ENCODE peak calls at places on chromosomes 16 and 17, in six cellular contexts. One of them, this sample, is unnamed.

GRCh38 chr17:17456251-17456650 is 20.5 kb upstream of the MED9 start:
- DNase-seq in fibroblast of the aortic adventitia: no peak
- DNase-seq in LNCaP clone FGC: no peak
- DNase-seq in A549: no peak
- DNase-seq in uterus: no peak
- DNase-seq in CD4-positive, alpha-beta T cell: no peak
- DNase-seq in this sample: no peak

GRCh38 chr16:31265329-31266245 is 5.8 kb downstream of the ITGAM start:
- DNase-seq in fibroblast of the aortic adventitia: peak; percentile 10
- DNase-seq in LNCaP clone FGC: no peak
- DNase-seq in A549: peak; percentile 85
- DNase-seq in uterus: no peak
- DNase-seq in CD4-positive, alpha-beta T cell: peak; percentile 39
- DNase-seq in this sample: no peak

GRCh38 chr17:41664172-41664457 is 24.6 kb upstream of the EIF1 start:
- DNase-seq in fibroblast of the aortic adventitia: no peak
- DNase-seq in LNCaP clone FGC: no peak
- DNase-seq in A549: no peak
- DNase-seq in uterus: no peak
- DNase-seq in CD4-positive, alpha-beta T cell: no peak
- DNase-seq in this sample: no peak

GRCh38 chr17:15308758-15309157 is 32.6 kb downstream of the TEKT3 start:
- DNase-seq in fibroblast of the aortic adventitia: no peak
- DNase-seq in LNCaP clone FGC: no peak
- DNase-seq in A549: no peak
- DNase-seq in uterus: no peak
- DNase-seq in CD4-positive, alpha-beta T cell: no peak
- DNase-seq in this sample: no peak

GRCh38 chr17:51640108-51640622 is 379.8 kb downstream of the UTP18 start:
- DNase-seq in fibroblast of the aortic adventitia: no peak
- DNase-seq in LNCaP clone FGC: peak; percentile 17
- DNase-seq in A549: peak; percentile 85
- DNase-seq in uterus: no peak
- DNase-seq in CD4-positive, alpha-beta T cell: no peak
- DNase-seq in this sample: peak; percentile 49

GRCh38 chr17:82892869-82893565 is 53.2 kb upstream of the ZNF750 start:
- DNase-seq in fibroblast of the aortic adventitia: no peak
- DNase-seq in LNCaP clone FGC: no peak
- DNase-seq in A549: no peak
- DNase-seq in uterus: no peak
- DNase-seq in CD4-positive, alpha-beta T cell: peak; percentile 69
- DNase-seq in this sample: no peak

GRCh38 chr17:27654654-27655524 is 23.9 kb downstream of the LGALS9 start:
- DNase-seq in fibroblast of the aortic adventitia: peak; percentile 59
- DNase-seq in LNCaP clone FGC: peak; percentile 34
- DNase-seq in A549: peak; percentile 92
- DNase-seq in uterus: peak; percentile 71
- DNase-seq in CD4-positive, alpha-beta T cell: peak; percentile 73
- DNase-seq in this sample: peak; percentile 87

GRCh38 chr16:28865289-28865688 is 1.6 kb downstream of the SH2B1 start:
- DNase-seq in fibroblast of the aortic adventitia: no peak
- DNase-seq in LNCaP clone FGC: no peak
- DNase-seq in A549: no peak
- DNase-seq in uterus: no peak
- DNase-seq in CD4-positive, alpha-beta T cell: no peak
- DNase-seq in this sample: no peak

GRCh38 chr17:55152236-55152635 is 112.5 kb upstream of the HLF start:
- DNase-seq in fibroblast of the aortic adventitia: peak; percentile 52
- DNase-seq in LNCaP clone FGC: no peak
- DNase-seq in A549: no peak
- DNase-seq in uterus: no peak
- DNase-seq in CD4-positive, alpha-beta T cell: no peak
- DNase-seq in this sample: no peak

GRCh38 chr17:39204245-39204644 is 4.2 kb downstream of the RPL19 start:
- DNase-seq in fibroblast of the aortic adventitia: no peak
- DNase-seq in LNCaP clone FGC: no peak
- DNase-seq in A549: no peak
- DNase-seq in uterus: no peak
- DNase-seq in CD4-positive, alpha-beta T cell: no peak
- DNase-seq in this sample: no peak

GRCh38 chr17:32486091-32486700 is 597 bp upstream of the CDK5R1 start:
- DNase-seq in fibroblast of the aortic adventitia: peak; percentile 42
- DNase-seq in LNCaP clone FGC: peak; percentile 33
- DNase-seq in A549: peak; percentile 77
- DNase-seq in uterus: peak; percentile 66
- DNase-seq in CD4-positive, alpha-beta T cell: peak; percentile 74
- DNase-seq in this sample: peak; percentile 70

GRCh38 chr16:65249768-65250167 is 127.9 kb upstream of the CDH11 start:
- DNase-seq in fibroblast of the aortic adventitia: peak; percentile 95
- DNase-seq in LNCaP clone FGC: no peak
- DNase-seq in A549: no peak
- DNase-seq in uterus: peak; percentile 69
- DNase-seq in CD4-positive, alpha-beta T cell: no peak
- DNase-seq in this sample: no peak

GRCh38 chr16:89265647-89266046 is 48.1 kb downstream of the ZNF778 start:
- DNase-seq in fibroblast of the aortic adventitia: no peak
- DNase-seq in LNCaP clone FGC: no peak
- DNase-seq in A549: no peak
- DNase-seq in uterus: no peak
- DNase-seq in CD4-positive, alpha-beta T cell: no peak
- DNase-seq in this sample: no peak

GRCh38 chr17:70499067-70499786 is 329.9 kb downstream of the KCNJ2 start:
- DNase-seq in fibroblast of the aortic adventitia: no peak
- DNase-seq in LNCaP clone FGC: no peak
- DNase-seq in A549: no peak
- DNase-seq in uterus: no peak
- DNase-seq in CD4-positive, alpha-beta T cell: no peak
- DNase-seq in this sample: no peak

GRCh38 chr17:36133629-36134259 is 30.1 kb downstream of the CCL4 start:
- DNase-seq in fibroblast of the aortic adventitia: peak; percentile 16
- DNase-seq in LNCaP clone FGC: peak; percentile 42
- DNase-seq in A549: peak; percentile 12
- DNase-seq in uterus: no peak
- DNase-seq in CD4-positive, alpha-beta T cell: no peak
- DNase-seq in this sample: no peak

GRCh38 chr16:74922150-74923138 is 62.5 kb downstream of the WDR59 start:
- DNase-seq in fibroblast of the aortic adventitia: peak; percentile 28
- DNase-seq in LNCaP clone FGC: peak; percentile 10
- DNase-seq in A549: no peak
- DNase-seq in uterus: no peak
- DNase-seq in CD4-positive, alpha-beta T cell: no peak
- DNase-seq in this sample: no peak

GRCh38 chr16:89114159-89114981 is 20.7 kb downstream of the ACSF3 start:
- DNase-seq in fibroblast of the aortic adventitia: no peak
- DNase-seq in LNCaP clone FGC: no peak
- DNase-seq in A549: no peak
- DNase-seq in uterus: no peak
- DNase-seq in CD4-positive, alpha-beta T cell: no peak
- DNase-seq in this sample: no peak

GRCh38 chr17:17067277-17067676 is 25.0 kb downstream of the MPRIP start:
- DNase-seq in fibroblast of the aortic adventitia: peak; percentile 57
- DNase-seq in LNCaP clone FGC: no peak
- DNase-seq in A549: peak; percentile 56
- DNase-seq in uterus: no peak
- DNase-seq in CD4-positive, alpha-beta T cell: no peak
- DNase-seq in this sample: no peak

GRCh38 chr16:77686385-77686784 is 35.9 kb upstream of the NUDT7 start:
- DNase-seq in fibroblast of the aortic adventitia: no peak
- DNase-seq in LNCaP clone FGC: no peak
- DNase-seq in A549: no peak
- DNase-seq in uterus: no peak
- DNase-seq in CD4-positive, alpha-beta T cell: no peak
- DNase-seq in this sample: no peak

GRCh38 chr17:57496382-57496781 is 240.1 kb downstream of the MSI2 start:
- DNase-seq in fibroblast of the aortic adventitia: no peak
- DNase-seq in LNCaP clone FGC: no peak
- DNase-seq in A549: no peak
- DNase-seq in uterus: no peak
- DNase-seq in CD4-positive, alpha-beta T cell: no peak
- DNase-seq in this sample: no peak

GRCh38 chr16:9297437-9298113 is 206.1 kb downstream of the HAPSTR1 start:
- DNase-seq in fibroblast of the aortic adventitia: peak; percentile 1
- DNase-seq in LNCaP clone FGC: peak; percentile 23
- DNase-seq in A549: peak; percentile 45
- DNase-seq in uterus: peak; percentile 25
- DNase-seq in CD4-positive, alpha-beta T cell: no peak
- DNase-seq in this sample: peak; percentile 62

GRCh38 chr17:57632294-57632693 is 112.8 kb downstream of the CCDC182 start:
- DNase-seq in fibroblast of the aortic adventitia: no peak
- DNase-seq in LNCaP clone FGC: no peak
- DNase-seq in A549: no peak
- DNase-seq in uterus: no peak
- DNase-seq in CD4-positive, alpha-beta T cell: no peak
- DNase-seq in this sample: no peak

GRCh38 chr16:48912360-48912759 is 302.4 kb upstream of the N4BP1 start:
- DNase-seq in fibroblast of the aortic adventitia: no peak
- DNase-seq in LNCaP clone FGC: no peak
- DNase-seq in A549: no peak
- DNase-seq in uterus: no peak
- DNase-seq in CD4-positive, alpha-beta T cell: no peak
- DNase-seq in this sample: peak; percentile 10

GRCh38 chr17:34177642-34178041 is 77.4 kb upstream of the CCL2 start:
- DNase-seq in fibroblast of the aortic adventitia: peak; percentile 47
- DNase-seq in LNCaP clone FGC: no peak
- DNase-seq in A549: no peak
- DNase-seq in uterus: no peak
- DNase-seq in CD4-positive, alpha-beta T cell: no peak
- DNase-seq in this sample: no peak

GRCh38 chr17:14407541-14407940 is 106.7 kb downstream of the HS3ST3B1 start:
- DNase-seq in fibroblast of the aortic adventitia: no peak
- DNase-seq in LNCaP clone FGC: no peak
- DNase-seq in A549: no peak
- DNase-seq in uterus: no peak
- DNase-seq in CD4-positive, alpha-beta T cell: no peak
- DNase-seq in this sample: no peak

GRCh38 chr17:40596261-40596919 is 31.1 kb upstream of the CCR7 start:
- DNase-seq in fibroblast of the aortic adventitia: no peak
- DNase-seq in LNCaP clone FGC: peak; percentile 47
- DNase-seq in A549: peak; percentile 98
- DNase-seq in uterus: no peak
- DNase-seq in CD4-positive, alpha-beta T cell: no peak
- DNase-seq in this sample: no peak

GRCh38 chr16:79519448-79519847 is 81.1 kb downstream of the MAF start:
- DNase-seq in fibroblast of the aortic adventitia: no peak
- DNase-seq in LNCaP clone FGC: no peak
- DNase-seq in A549: no peak
- DNase-seq in uterus: no peak
- DNase-seq in CD4-positive, alpha-beta T cell: no peak
- DNase-seq in this sample: no peak

GRCh38 chr17:8253801-8254200 is 4.7 kb downstream of the PFAS start:
- DNase-seq in fibroblast of the aortic adventitia: peak; percentile 2
- DNase-seq in LNCaP clone FGC: no peak
- DNase-seq in A549: peak; percentile 62
- DNase-seq in uterus: no peak
- DNase-seq in CD4-positive, alpha-beta T cell: no peak
- DNase-seq in this sample: peak; percentile 29
- TF ChIP-seq CTCF in fibroblast of the aortic adventitia: peak; percentile 17
- TF ChIP-seq CTCF in LNCaP clone FGC: peak; percentile 71
- TF ChIP-seq CTCF in A549: peak; percentile 48
- TF ChIP-seq CTCF in uterus: no peak
- TF ChIP-seq CTCF in CD4-positive, alpha-beta T cell: no peak
- TF ChIP-seq CTCF in this sample: no peak

GRCh38 chr16:15032547-15033308 is 23.1 kb downstream of the NTAN1 start:
- DNase-seq in fibroblast of the aortic adventitia: no peak
- DNase-seq in LNCaP clone FGC: no peak
- DNase-seq in A549: no peak
- DNase-seq in uterus: no peak
- DNase-seq in CD4-positive, alpha-beta T cell: no peak
- DNase-seq in this sample: no peak

GRCh38 chr16:15035163-15035729 is 20.6 kb downstream of the NTAN1 start:
- DNase-seq in fibroblast of the aortic adventitia: no peak
- DNase-seq in LNCaP clone FGC: no peak
- DNase-seq in A549: no peak
- DNase-seq in uterus: peak; percentile 10
- DNase-seq in CD4-positive, alpha-beta T cell: no peak
- DNase-seq in this sample: no peak

GRCh38 chr16:15033309-15033707 is 22.6 kb downstream of the NTAN1 start:
- DNase-seq in fibroblast of the aortic adventitia: no peak
- DNase-seq in LNCaP clone FGC: no peak
- DNase-seq in A549: no peak
- DNase-seq in uterus: no peak
- DNase-seq in CD4-positive, alpha-beta T cell: no peak
- DNase-seq in this sample: no peak

GRCh38 chr16:15037003-15037402 is 18.9 kb downstream of the NTAN1 start:
- DNase-seq in fibroblast of the aortic adventitia: no peak
- DNase-seq in LNCaP clone FGC: peak; percentile 64
- DNase-seq in A549: no peak
- DNase-seq in uterus: no peak
- DNase-seq in CD4-positive, alpha-beta T cell: no peak
- DNase-seq in this sample: no peak

GRCh38 chr16:15034266-15035162 is 21.4 kb downstream of the NTAN1 start:
- DNase-seq in fibroblast of the aortic adventitia: no peak
- DNase-seq in LNCaP clone FGC: no peak
- DNase-seq in A549: no peak
- DNase-seq in uterus: no peak
- DNase-seq in CD4-positive, alpha-beta T cell: no peak
- DNase-seq in this sample: no peak
- TF ChIP-seq CTCF in fibroblast of the aortic adventitia: no peak
- TF ChIP-seq CTCF in LNCaP clone FGC: no peak
- TF ChIP-seq CTCF in A549: no peak
- TF ChIP-seq CTCF in uterus: peak; percentile 6
- TF ChIP-seq CTCF in CD4-positive, alpha-beta T cell: no peak
- TF ChIP-seq CTCF in this sample: no peak

GRCh38 chr16:80947239-80947638 is 59.4 kb downstream of the CMC2 start:
- DNase-seq in fibroblast of the aortic adventitia: no peak
- DNase-seq in LNCaP clone FGC: no peak
- DNase-seq in A549: no peak
- DNase-seq in uterus: no peak
- DNase-seq in CD4-positive, alpha-beta T cell: no peak
- DNase-seq in this sample: no peak
- TF ChIP-seq CTCF in fibroblast of the aortic adventitia: no peak
- TF ChIP-seq CTCF in LNCaP clone FGC: no peak
- TF ChIP-seq CTCF in A549: no peak
- TF ChIP-seq CTCF in uterus: no peak
- TF ChIP-seq CTCF in CD4-positive, alpha-beta T cell: no peak
- TF ChIP-seq CTCF in this sample: no peak

DNA sequence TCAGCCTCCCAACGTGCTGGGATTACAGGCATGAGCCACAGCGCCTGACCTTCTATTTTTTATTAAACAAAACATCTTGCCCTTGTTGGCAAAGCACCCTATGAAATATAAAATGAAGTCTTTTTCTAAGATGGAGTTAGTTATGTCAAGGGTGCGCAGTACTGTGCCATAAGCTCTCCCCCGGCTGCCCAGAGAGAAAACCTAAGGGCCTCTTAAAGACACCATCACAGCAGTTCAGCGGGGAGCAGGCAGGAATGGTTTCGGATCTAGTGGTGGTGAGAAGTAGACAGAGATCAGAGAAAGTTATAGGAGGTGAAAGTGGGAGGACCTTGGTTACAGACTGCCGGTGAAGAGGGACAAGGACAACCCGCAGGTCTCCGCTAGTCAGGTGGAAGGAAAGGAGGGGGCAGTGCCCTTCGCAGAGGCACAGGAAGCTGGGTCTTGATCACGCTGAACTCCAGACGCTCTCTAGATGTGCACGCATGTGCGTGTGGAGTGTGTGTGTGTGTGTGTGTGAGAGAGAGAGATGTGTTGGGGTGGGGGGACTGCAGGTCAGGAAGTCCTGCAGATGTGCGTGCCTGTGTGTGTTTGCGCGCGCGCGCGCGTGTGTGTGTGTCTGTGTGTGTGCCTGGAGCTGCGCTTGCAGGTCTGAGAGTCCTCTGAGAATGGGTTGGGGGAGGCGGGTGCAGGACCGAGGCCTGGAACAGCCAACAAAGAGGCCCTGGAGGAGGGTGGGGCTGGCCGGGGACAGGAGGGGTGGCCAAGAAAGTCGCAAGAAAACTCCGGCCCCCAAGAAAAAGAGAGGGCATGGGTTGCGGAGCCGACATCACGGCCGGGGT is 748 bp upstream of the CMTM3 start:
- DNase-seq in fibroblast of the aortic adventitia: peak; percentile 63
- DNase-seq in LNCaP clone FGC: no peak
- DNase-seq in A549: peak; percentile 87
- DNase-seq in uterus: peak; percentile 64
- DNase-seq in CD4-positive, alpha-beta T cell: peak; percentile 75
- DNase-seq in this sample: peak; percentile 65
- TF ChIP-seq CTCF in fibroblast of the aortic adventitia: no peak
- TF ChIP-seq CTCF in LNCaP clone FGC: no peak
- TF ChIP-seq CTCF in A549: no peak
- TF ChIP-seq CTCF in uterus: no peak
- TF ChIP-seq CTCF in CD4-positive, alpha-beta T cell: no peak
- TF ChIP-seq CTCF in this sample: no peak